ENCODE peak calls at places on chromosome 16, in eight cellular contexts. Y, V, L, C, F, K, R and D are unnamed samples.
A peak's percentile ranks its signal among the peaks of the same experiment; 100 is the strongest.

GRCh38 chr16:79434097-79434496 is 166.4 kb downstream of the MAF start:
- DNase-seq in F (no peak), Y (no peak), C (no peak), R (no peak), K (no peak), V (no peak), L (no peak), D (no peak)

GRCh38 chr16:64450170-64450569 is 671.7 kb downstream of the CDH11 start:
- DNase-seq in K (peak; percentile 66), C (no peak), L (no peak), V (no peak), R (no peak), F (no peak), Y (no peak), D (no peak)

GRCh38 chr16:3596101-3596861 is 15.1 kb downstream of the SLX4 start:
- DNase-seq in F (no peak), V (no peak), L (no peak), Y (no peak), R (no peak), C (no peak), K (no peak), D (no peak)

GRCh38 chr16:86914850-86915717 is 336.7 kb downstream of the FOXL1 start:
- DNase-seq in C (no peak), V (no peak), F (no peak), K (no peak), L (no peak), R (no peak), Y (no peak), D (no peak)

GRCh38 chr16:50267651-50268050 is 1.3 kb downstream of the ADCY7 start:
- DNase-seq in F (no peak), C (peak; percentile 44), Y (no peak), R (peak; percentile 31), V (no peak), L (no peak), K (no peak), D (no peak)

GRCh38 chr16:84673561-84673960 is 25.2 kb downstream of the KLHL36 start:
- DNase-seq in R (no peak), F (no peak), Y (no peak), K (no peak), C (no peak), L (no peak), V (no peak), D (no peak)

GRCh38 chr16:49575352-49576172 is 202.0 kb downstream of the C16orf78 start:
- DNase-seq in R (no peak), K (no peak), L (peak; percentile 35), V (no peak), Y (no peak), F (peak; percentile 35), C (no peak), D (peak; percentile 67)

GRCh38 chr16:4689864-4690704 is 3.3 kb upstream of the NUDT16L1 start:
- DNase-seq in V (no peak), Y (no peak), C (peak; percentile 62), F (no peak), R (no peak), L (no peak), K (no peak), D (peak; percentile 32)

GRCh38 chr16:56625140-56625942 is at the start of gene MT1E:
- DNase-seq in V (no peak), R (no peak), L (peak; percentile 93), F (peak; percentile 67), C (peak; percentile 89), K (peak; percentile 82), Y (no peak), D (peak; percentile 92)